ENCODE peak calls at places on chromosomes 5 and 9, in nine cellular contexts. W is AG20443, F is ovary, M is GM13976, X is body of pancreas, V is PC-3, Q is renal cortical epithelial cell, D is fibroblast of the conjunctiva, T is mesendoderm. R is an unnamed sample.
A peak's percentile ranks its signal among the peaks of the same experiment; 100 is the strongest.

GRCh38 chr5:1341863-1342262 is 3.0 kb downstream of the CLPTM1L start:
- DNase-seq in Q (no peak), T (no peak), V (no peak), F (no peak), D (no peak), W (no peak), X (no peak), M (peak; percentile 65), R (no peak)

GRCh38 chr9:117715411-117715989 is 11.3 kb downstream of the TLR4 start:
- DNase-seq in W (no peak), V (no peak), M (no peak), Q (no peak), X (no peak), F (no peak), D (no peak), T (no peak), R (no peak)

GRCh38 chr9:110769667-110770066 is 101.1 kb downstream of the MUSK start:
- DNase-seq in F (no peak), M (no peak), V (no peak), T (no peak), W (peak; percentile 35), X (no peak), Q (peak; percentile 28), D (no peak), R (no peak)

GRCh38 chr9:15182755-15183154 is 124.3 kb downstream of the TTC39B start:
- DNase-seq in X (no peak), T (no peak), F (no peak), V (no peak), Q (no peak), D (peak; percentile 6), M (no peak), W (no peak), R (no peak)

GRCh38 chr9:35396560-35397215 is 93.2 kb upstream of the RUSC2 start:
- DNase-seq in D (no peak), W (no peak), Q (no peak), V (no peak), M (no peak), T (no peak), F (no peak), X (no peak), R (no peak)

GRCh38 chr9:13457795-13458194 is 178.3 kb upstream of the MPDZ start:
- DNase-seq in F (no peak), Q (no peak), M (no peak), T (no peak), V (no peak), D (no peak), W (no peak), X (no peak), R (no peak)

GRCh38 chr5:156121234-156121633 is 205.7 kb upstream of the SGCD start:
- DNase-seq in F (no peak), X (no peak), Q (no peak), V (no peak), T (no peak), W (no peak), M (no peak), D (peak; percentile 18), R (no peak)

GRCh38 chr5:77266291-77266690 is 55.8 kb downstream of the PDE8B start:
- DNase-seq in F (no peak), Q (no peak), M (no peak), X (no peak), D (no peak), V (peak; percentile 18), W (peak; percentile 40), T (no peak), R (no peak)

GRCh38 chr9:3434594-3434993 is 91.2 kb downstream of the RFX3 start:
- DNase-seq in F (no peak), V (no peak), X (no peak), W (no peak), Q (peak; percentile 87), D (peak; percentile 47), T (no peak), M (no peak), R (no peak)

R was measured in cortex of kidney.